ENCODE peak calls at places on chromosomes 16 and 17, in four cellular contexts. One of them, this sample, is unnamed.
A peak's percentile ranks its signal among the peaks of the same experiment; 100 is the strongest.

GRCh38 chr16:4517812-4518211 is 20.8 kb downstream of the CDIP1 start:
- DNase-seq in effector memory CD4-positive, alpha-beta T cell: no peak
- DNase-seq in small intestine: no peak
- DNase-seq in amygdala: no peak
- DNase-seq in this sample: no peak

GRCh38 chr17:39252788-39253460 is 27.2 kb upstream of the STAC2 start:
- DNase-seq in effector memory CD4-positive, alpha-beta T cell: no peak
- DNase-seq in small intestine: no peak
- DNase-seq in amygdala: no peak
- DNase-seq in this sample: no peak

GRCh38 chr17:4587803-4588202 is 3.5 kb downstream of the SMTNL2 start:
- DNase-seq in effector memory CD4-positive, alpha-beta T cell: no peak
- DNase-seq in small intestine: no peak
- DNase-seq in amygdala: no peak
- DNase-seq in this sample: no peak

GRCh38 chr17:80859004-80859941 is 132.4 kb upstream of the CHMP6 start:
- DNase-seq in effector memory CD4-positive, alpha-beta T cell: no peak
- DNase-seq in small intestine: peak; percentile 8
- DNase-seq in amygdala: peak; percentile 59
- DNase-seq in this sample: no peak

GRCh38 chr16:76970087-76970744 is 220.8 kb upstream of the MON1B start:
- DNase-seq in effector memory CD4-positive, alpha-beta T cell: no peak
- DNase-seq in small intestine: no peak
- DNase-seq in amygdala: no peak
- DNase-seq in this sample: no peak

GRCh38 chr17:43114101-43114691 is 11.0 kb downstream of the BRCA1 start:
- DNase-seq in effector memory CD4-positive, alpha-beta T cell: no peak
- DNase-seq in small intestine: no peak
- DNase-seq in amygdala: no peak
- DNase-seq in this sample: no peak

GRCh38 chr16:2235695-2236361 is 416 bp upstream of the DNASE1L2 start:
- DNase-seq in effector memory CD4-positive, alpha-beta T cell: no peak
- DNase-seq in small intestine: no peak
- DNase-seq in amygdala: no peak
- DNase-seq in this sample: no peak

GRCh38 chr17:66200685-66201092 is 8.8 kb upstream of the CEP112 start:
- DNase-seq in effector memory CD4-positive, alpha-beta T cell: no peak
- DNase-seq in small intestine: peak; percentile 78
- DNase-seq in amygdala: peak; percentile 1
- DNase-seq in this sample: no peak

GRCh38 chr17:19762515-19762961 is 14.4 kb upstream of the ALDH3A1 start:
- DNase-seq in effector memory CD4-positive, alpha-beta T cell: peak; percentile 20
- DNase-seq in small intestine: peak; percentile 53
- DNase-seq in amygdala: peak; percentile 69
- DNase-seq in this sample: peak; percentile 40

This sample was measured in activated CD8-positive, alpha-beta memory T cell treated with anti-CD3 and anti-CD28 coated beads for 48 hours.